ENCODE peak calls at places on chromosomes 4 and X, in four cellular contexts. U is mammary epithelial cell, B is mesendoderm, J is PC-3. Z is an unnamed sample.
A peak's percentile ranks its signal among the peaks of the same experiment; 100 is the strongest.

GRCh38 chr4:172674811-172675210 is 493.8 kb upstream of the GALNT7 start:
- DNase-seq in U (no peak), B (no peak), J (no peak), Z (no peak)

GRCh38 chr4:53959373-53959772 is 105.0 kb downstream of the CHIC2 start:
- DNase-seq in U (no peak), B (no peak), J (no peak), Z (no peak)

GRCh38 chrX:13153796-13154195 is 109.4 kb upstream of the FAM9C start:
- DNase-seq in U (no peak), B (no peak), J (no peak), Z (no peak)

GRCh38 chrX:56231706-56232105 is 450 bp upstream of the KLF8 start:
- DNase-seq in U (no peak), B (peak; percentile 93), J (no peak), Z (no peak)

GRCh38 chr4:40840985-40841571 is 91.3 kb downstream of the NSUN7 start:
- DNase-seq in U (peak; percentile 77), B (peak; percentile 99), J (peak; percentile 85), Z (peak; percentile 72)

GRCh38 chr4:7868430-7868775 is 71.3 kb downstream of the AFAP1 start:
- DNase-seq in U (no peak), B (no peak), J (no peak), Z (no peak)

GRCh38 chr4:90024519-90024918 is 102.7 kb upstream of the CCSER1 start:
- DNase-seq in U (no peak), B (no peak), J (no peak), Z (no peak)

GRCh38 chrX:38817004-38817703 is 15.9 kb downstream of the MID1IP1 start:
- DNase-seq in U (no peak), B (peak; percentile 67), J (peak; percentile 53), Z (no peak)

GRCh38 chr4:41319553-41319952 is 62.8 kb downstream of the UCHL1 start:
- DNase-seq in U (peak; percentile 18), B (peak; percentile 63), J (peak; percentile 89), Z (no peak)

GRCh38 chrX:39922497-39922896 is 175.3 kb downstream of the BCOR start:
- DNase-seq in U (no peak), B (no peak), J (no peak), Z (no peak)

GRCh38 chr4:56410247-56410646 is 23.0 kb upstream of the AASDH start:
- DNase-seq in U (peak; percentile 96), B (peak; percentile 99), J (peak; percentile 100), Z (peak; percentile 69)
- H3K9ac ChIP-seq in U (peak overlapping the region; percentile 67), B (no peak overlapping the region), J (peak overlapping the region; percentile 8), Z (peak overlapping the region; percentile 70)

GRCh38 chr4:26991057-26991456 is 130.4 kb downstream of the STIM2 start:
- DNase-seq in U (no peak), B (no peak), J (no peak), Z (no peak)

GRCh38 chr4:26993967-26994366 is 133.3 kb downstream of the STIM2 start:
- DNase-seq in U (no peak), B (no peak), J (no peak), Z (no peak)

GRCh38 chr4:26993541-26993940 is 132.9 kb downstream of the STIM2 start:
- DNase-seq in U (no peak), B (no peak), J (no peak), Z (no peak)

GRCh38 chr4:26995316-26995715 is 134.7 kb downstream of the STIM2 start:
- DNase-seq in U (no peak), B (peak; percentile 37), J (no peak), Z (no peak)

GRCh38 chr4:26992657-26993361 is 132.2 kb downstream of the STIM2 start:
- DNase-seq in U (peak; percentile 54), B (no peak), J (no peak), Z (no peak)
- H3K9ac ChIP-seq in U (no peak overlapping the region), B (no peak overlapping the region), J (no peak overlapping the region), Z (no peak overlapping the region)

DNA sequence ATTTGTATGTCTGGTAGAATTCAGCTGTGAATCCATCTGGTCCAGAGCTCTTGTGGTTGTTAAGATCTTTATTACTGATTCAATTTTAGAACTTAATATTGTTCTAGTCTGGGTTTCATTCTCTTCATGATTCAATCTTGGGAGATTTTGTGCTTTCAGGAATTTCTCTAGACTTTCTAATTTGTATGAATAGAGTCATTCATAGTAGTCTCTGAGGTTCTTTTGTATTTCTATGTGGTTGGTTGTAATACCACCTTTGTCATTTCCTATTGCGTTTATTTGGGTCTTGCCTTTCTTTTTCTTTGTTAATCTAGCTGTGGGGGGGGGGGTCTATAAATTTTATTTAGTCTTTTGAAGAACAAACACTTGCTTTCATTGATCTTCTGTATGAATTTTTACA is 824.8 kb upstream of the GALNTL6 start:
- DNase-seq in U (peak; percentile 45), B (no peak), J (no peak), Z (no peak)
- H3K9ac ChIP-seq in U (no peak overlapping the region), B (no peak overlapping the region), J (no peak overlapping the region), Z (no peak overlapping the region)

GRCh38 chr4:79429113-79430034 is 21.3 kb upstream of the GK2 start:
- DNase-seq in U (no peak), B (no peak), J (no peak), Z (no peak)
- H3K9ac ChIP-seq in U (no peak overlapping the region), B (no peak overlapping the region), J (no peak overlapping the region), Z (no peak overlapping the region)

DNA sequence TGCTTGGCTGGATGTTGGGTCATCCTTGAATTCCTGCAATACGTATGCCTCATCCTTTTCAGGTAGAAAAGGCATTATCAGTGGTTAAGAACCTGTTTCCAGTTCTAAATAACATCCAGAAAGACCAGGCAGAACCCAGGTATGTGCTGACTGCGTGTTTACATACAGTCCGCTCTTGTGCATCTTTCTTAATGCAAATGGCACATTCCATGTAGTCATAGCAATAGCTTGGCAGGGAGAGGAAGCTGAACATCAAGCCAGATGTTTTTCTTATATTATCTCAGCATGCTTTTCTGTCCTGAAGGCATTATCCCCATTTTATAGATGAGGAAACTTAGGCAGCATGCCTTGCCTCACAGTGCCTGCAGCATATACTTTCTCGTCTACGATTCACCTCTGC is 2.1 kb downstream of the DCLK2 start:
- DNase-seq in U (no peak), B (no peak), J (no peak), Z (no peak)
- H3K9ac ChIP-seq in U (no peak overlapping the region), B (no peak overlapping the region), J (no peak overlapping the region), Z (no peak overlapping the region)

DNA sequence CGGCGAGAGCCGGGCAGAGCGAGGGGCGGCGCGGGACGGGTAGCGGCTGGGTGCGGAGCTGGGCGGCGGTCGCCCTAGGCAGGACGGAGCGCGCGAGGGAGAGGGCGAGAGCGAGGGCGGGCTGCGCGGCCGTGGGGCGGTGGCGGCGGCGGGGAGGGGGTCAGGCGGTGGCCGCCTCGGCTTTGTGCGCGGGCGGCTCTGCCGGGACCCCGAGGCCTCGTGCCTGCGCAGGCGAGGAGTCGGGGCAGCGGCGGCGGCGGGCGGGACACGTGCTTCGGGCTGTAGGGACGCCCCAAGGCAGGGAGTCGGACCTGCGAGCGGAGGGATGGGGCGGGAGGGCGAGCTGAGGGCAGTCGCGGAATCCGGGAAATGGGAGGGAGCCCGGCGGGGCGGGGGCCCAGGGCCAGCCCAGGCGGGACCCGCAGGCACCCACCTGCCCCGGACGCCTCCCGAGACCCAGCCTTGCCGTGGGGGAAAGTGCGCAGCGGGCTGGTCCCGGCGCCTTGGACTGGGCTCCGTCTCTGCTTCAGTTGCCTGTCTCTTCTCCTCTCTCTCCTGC is 465 bp downstream of the BMPR1B start:
- DNase-seq in U (no peak), B (peak; percentile 75), J (peak; percentile 54), Z (peak; percentile 83)
- H3K9ac ChIP-seq in U (peak overlapping the region; percentile 54), B (peak overlapping the region; percentile 66), J (peak overlapping the region; percentile 91), Z (no peak overlapping the region)

DNA sequence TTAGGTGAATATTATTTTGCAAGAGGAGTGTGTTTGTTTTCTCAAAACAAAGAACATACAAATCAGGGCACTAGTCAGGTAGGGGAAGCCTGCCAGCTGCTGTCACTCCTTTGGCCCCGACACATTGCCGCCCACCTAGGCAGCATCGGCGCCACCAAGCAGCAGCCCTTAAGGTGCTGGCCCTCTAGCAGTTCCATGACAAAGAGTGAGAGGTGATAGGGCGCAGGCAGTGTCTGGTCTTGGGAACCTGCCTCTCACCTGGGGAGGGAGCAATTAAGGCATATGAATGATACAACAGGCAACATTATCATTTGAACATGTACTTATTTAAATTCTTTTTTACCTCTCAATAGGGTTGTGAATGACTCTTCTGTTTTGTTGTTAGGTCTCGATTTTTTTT is 135.1 kb downstream of the PLS3 start:
- DNase-seq in U (no peak), B (no peak), J (no peak), Z (no peak)
- H3K9ac ChIP-seq in U (no peak overlapping the region), B (no peak overlapping the region), J (no peak overlapping the region), Z (no peak overlapping the region)

GRCh38 chrX:127726227-127726626 is 326.0 kb downstream of the ACTRT1 start:
- DNase-seq in U (no peak), B (peak; percentile 1), J (no peak), Z (no peak)
- H3K9ac ChIP-seq in U (no peak overlapping the region), B (no peak overlapping the region), J (no peak overlapping the region), Z (no peak overlapping the region)

GRCh38 chr4:78168029-78168428 is 110.9 kb downstream of the FRAS1 start:
- DNase-seq in U (no peak), B (no peak), J (no peak), Z (no peak)

GRCh38 chr4:78166582-78166981 is 109.5 kb downstream of the FRAS1 start:
- DNase-seq in U (peak; percentile 23), B (no peak), J (peak; percentile 6), Z (no peak)

GRCh38 chr4:78165758-78166157 is 108.6 kb downstream of the FRAS1 start:
- DNase-seq in U (no peak), B (no peak), J (no peak), Z (no peak)

GRCh38 chr4:78167510-78167909 is 110.4 kb downstream of the FRAS1 start:
- DNase-seq in U (no peak), B (no peak), J (no peak), Z (no peak)

DNA sequence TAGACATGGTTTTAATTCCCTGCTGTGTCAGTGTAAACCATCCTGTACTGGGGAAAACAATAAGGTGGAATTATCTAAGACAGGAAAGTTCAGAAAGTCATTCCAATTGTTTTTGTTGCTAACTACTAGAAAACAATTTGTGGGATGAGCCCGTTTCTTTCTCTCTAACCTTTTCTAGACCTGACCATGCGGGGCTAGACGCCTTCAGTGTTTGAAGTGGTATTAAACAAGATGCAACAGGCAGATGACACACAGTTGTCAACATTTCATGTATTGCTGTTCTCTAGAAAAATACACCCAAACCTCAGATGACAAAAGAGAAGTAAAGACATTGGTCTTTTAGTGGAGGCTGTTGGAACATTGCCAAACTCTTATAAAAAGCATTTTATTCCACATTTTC is 105.7 kb downstream of the FRAS1 start:
- DNase-seq in U (peak; percentile 30), B (no peak), J (no peak), Z (no peak)
- H3K9ac ChIP-seq in U (no peak overlapping the region), B (no peak overlapping the region), J (no peak overlapping the region), Z (no peak overlapping the region)

DNA sequence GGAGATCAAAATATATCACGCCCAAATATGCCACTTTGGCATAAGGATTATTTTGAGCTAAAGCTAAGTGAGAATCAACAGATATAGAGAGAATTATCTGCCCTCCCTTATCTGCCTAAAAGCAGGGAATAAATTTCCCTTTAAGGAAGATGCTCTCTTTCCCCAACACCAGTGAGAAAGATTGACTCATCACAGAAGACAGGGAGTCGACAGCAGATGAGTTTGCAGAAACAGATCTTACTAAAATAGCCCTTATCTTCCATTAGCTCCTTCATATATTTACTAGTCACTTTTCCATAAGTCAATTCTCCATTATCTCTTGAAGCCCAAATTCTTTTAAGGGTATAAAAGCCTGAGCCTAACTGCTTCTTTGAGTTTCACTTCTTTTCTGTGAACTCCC is 156.6 kb downstream of the CAMK2D start:
- DNase-seq in U (no peak), B (no peak), J (no peak), Z (no peak)
- H3K9ac ChIP-seq in U (no peak overlapping the region), B (no peak overlapping the region), J (no peak overlapping the region), Z (no peak overlapping the region)

Z was measured in SK-N-SH.